ENCODE peak calls at places on chromosomes 13 and 19, in four cellular contexts. E, C, U and D are unnamed samples.

GRCh38 chr13:30577381-30577780 is 40.3 kb upstream of the USPL1 start:
- DNase-seq in U (no peak), E (no peak), C (peak), D (no peak)

GRCh38 chr13:67549331-67549730 is 319.2 kb upstream of the PCDH9 start:
- DNase-seq in C (peak), E (no peak), U (no peak), D (no peak)

GRCh38 chr13:102374233-102374632 is 27.6 kb downstream of the FGF14 start:
- DNase-seq in E (no peak), C (no peak), U (no peak), D (no peak)

GRCh38 chr13:95530178-95530577 is 22.3 kb upstream of the CLDN10 start:
- DNase-seq in U (no peak), E (no peak), C (peak), D (no peak)

GRCh38 chr13:76527041-76527440 is 359.2 kb downstream of the KCTD12 start:
- DNase-seq in U (no peak), C (no peak), E (no peak), D (no peak)

GRCh38 chr19:53898680-53899341 is 10.3 kb upstream of the CACNG7 start:
- DNase-seq in C (no peak), U (no peak), E (no peak), D (no peak)

GRCh38 chr13:35930665-35931631 is 200.2 kb downstream of the DCLK1 start:
- DNase-seq in C (no peak), E (no peak), U (no peak), D (no peak)

GRCh38 chr13:52744842-52745241 is 5.2 kb upstream of the CNMD start:
- DNase-seq in C (no peak), U (no peak), E (no peak), D (no peak)

GRCh38 chr13:102814025-102814607 is 15.2 kb downstream of the BIVM start:
- DNase-seq in E (no peak), C (no peak), U (no peak), D (no peak)

GRCh38 chr13:99827011-99827410 is 144.6 kb downstream of the ZIC5 start:
- DNase-seq in C (no peak), U (no peak), E (no peak), D (no peak)

GRCh38 chr13:63472736-63473135 is 2057.1 kb upstream of the PCDH20 start:
- DNase-seq in C (no peak), U (no peak), E (no peak), D (no peak)

GRCh38 chr19:18745012-18745735 is 45.9 kb downstream of the COMP start:
- DNase-seq in C (no peak), U (no peak), E (no peak), D (no peak)

GRCh38 chr19:40612831-40613668 is 11.9 kb downstream of the LTBP4 start:
- DNase-seq in U (peak), E (no peak), C (no peak), D (peak)

GRCh38 chr13:95352486-95352885 is 51.2 kb upstream of the ABCC4 start:
- DNase-seq in U (no peak), E (no peak), C (no peak), D (no peak)

GRCh38 chr13:73983109-73983508 is 151.1 kb downstream of the KLF12 start:
- DNase-seq in C (no peak), E (no peak), U (no peak), D (no peak)

GRCh38 chr13:27161980-27162379 is 9.6 kb downstream of the USP12 start:
- DNase-seq in U (no peak), E (no peak), C (no peak), D (no peak)

GRCh38 chr13:36158606-36159005 is 27.4 kb upstream of the DCLK1 start:
- DNase-seq in U (no peak), C (no peak), E (no peak), D (no peak)

GRCh38 chr13:36858285-36858684 is 39.3 kb downstream of the RFXAP start:
- DNase-seq in E (no peak), U (no peak), C (peak), D (peak)

GRCh38 chr19:48745208-48745995 is 1.3 kb downstream of the IZUMO1 start:
- DNase-seq in U (peak), C (peak), E (no peak), D (no peak)

GRCh38 chr13:110269509-110270185 is 37.3 kb downstream of the COL4A1 start:
- DNase-seq in E (no peak), C (no peak), U (no peak), D (no peak)

GRCh38 chr19:46192990-46193650 is 36.4 kb upstream of the IGFL1 start:
- DNase-seq in E (no peak), U (no peak), C (peak), D (no peak)

GRCh38 chr19:7494416-7495098 is 5.7 kb upstream of the PEX11G start:
- DNase-seq in E (no peak), C (peak), U (no peak), D (no peak)

GRCh38 chr19:6868341-6868740 is 19.0 kb upstream of the ADGRE1 start:
- DNase-seq in E (no peak), U (no peak), C (no peak), D (no peak)

GRCh38 chr19:49766938-49767315 is at the start of gene AP2A1:
- DNase-seq in E (no peak), U (no peak), C (no peak), D (no peak)

GRCh38 chr19:7340959-7341837 is 7.5 kb upstream of the ARHGEF18 start:
- DNase-seq in C (peak), U (peak), E (no peak), D (no peak)

GRCh38 chr19:53511933-53512374 is 26.0 kb upstream of the ZNF331 start:
- DNase-seq in E (no peak), C (peak), U (peak), D (peak)

GRCh38 chr19:54207908-54208783 is 7.5 kb downstream of the RPS9 start:
- DNase-seq in U (peak), C (peak), E (peak), D (no peak)

GRCh38 chr19:4379383-4380253 is 20.7 kb downstream of the SH3GL1 start:
- DNase-seq in E (no peak), U (no peak), C (no peak), D (peak)

GRCh38 chr13:90502762-90503161 is 844.7 kb upstream of the MIR17HG start:
- DNase-seq in E (no peak), C (no peak), U (no peak), D (no peak)

GRCh38 chr13:109587689-109588088 is 198.7 kb downstream of the IRS2 start:
- DNase-seq in C (no peak), E (no peak), U (no peak), D (no peak)

GRCh38 chr13:110308377-110309158 is 1.5 kb downstream of the COL4A2 start:
- DNase-seq in U (no peak), C (no peak), E (no peak), D (no peak)